ENCODE peak calls at places on chromosomes 3 and 15, in five cellular contexts. D is endothelial cell, K is H54, J is thoracic aorta, H is osteocyte. U is an unnamed sample.

GRCh38 chr3:30475038-30475808 is 131.2 kb upstream of the TGFBR2 start:
- DNase-seq in D (no peak), K (no peak), J (no peak), H (no peak), U (no peak)

GRCh38 chr3:52784021-52784621 is 6.7 kb downstream of the ITIH1 start:
- DNase-seq in D (no peak), K (no peak), J (no peak), H (no peak), U (no peak)

GRCh38 chr3:100045696-100046095 is 68.6 kb downstream of the FILIP1L start:
- DNase-seq in D (no peak), K (no peak), J (no peak), H (peak; percentile 90), U (peak; percentile 76)

GRCh38 chr3:3170998-3171397 is 8.5 kb downstream of the CRBN start:
- DNase-seq in D (no peak), K (no peak), J (no peak), H (no peak), U (peak; percentile 17)

GRCh38 chr3:129025691-129026435 is 24.8 kb downstream of the EFCC1 start:
- DNase-seq in D (no peak), K (no peak), J (no peak), H (no peak), U (peak; percentile 7)

GRCh38 chr15:67097893-67098740 is 32.7 kb downstream of the SMAD3 start:
- DNase-seq in D (no peak), K (no peak), J (no peak), H (no peak), U (peak; percentile 72)

GRCh38 chr3:128782282-128783146 is 56.5 kb downstream of the RAB7A start:
- DNase-seq in D (no peak), K (no peak), J (no peak), H (no peak), U (no peak)

GRCh38 chr3:104868291-104868690 is 498.4 kb upstream of the ALCAM start:
- DNase-seq in D (no peak), K (no peak), J (no peak), H (no peak), U (no peak)

GRCh38 chr3:156626104-156626503 is 48.3 kb upstream of the TIPARP start:
- DNase-seq in D (no peak), K (peak; percentile 27), J (no peak), H (no peak), U (no peak)

GRCh38 chr15:34367128-34368081 is at the start of gene LPCAT4:
- DNase-seq in D (peak; percentile 82), K (peak; percentile 87), J (peak; percentile 64), H (peak; percentile 96), U (peak; percentile 66)

GRCh38 chr15:67242665-67243064 is 11.8 kb downstream of the AAGAB start:
- DNase-seq in D (no peak), K (no peak), J (no peak), H (no peak), U (no peak)

GRCh38 chr15:84684092-84684491 is 26.1 kb upstream of the NMB start:
- DNase-seq in D (no peak), K (no peak), J (no peak), H (no peak), U (no peak)

GRCh38 chr3:78994174-78995027 is 773.4 kb downstream of the ROBO1 start:
- DNase-seq in D (no peak), K (no peak), J (no peak), H (no peak), U (no peak)

GRCh38 chr3:122074621-122075265 is 19.6 kb downstream of the CD86 start:
- DNase-seq in D (no peak), K (no peak), J (peak; percentile 9), H (no peak), U (no peak)

GRCh38 chr15:45393851-45394250 is 15.5 kb upstream of the GATM start:
- DNase-seq in D (no peak), K (no peak), J (no peak), H (no peak), U (peak; percentile 32)

GRCh38 chr3:44434834-44435510 is 42.5 kb downstream of the ZNF445 start:
- DNase-seq in D (no peak), K (no peak), J (no peak), H (no peak), U (no peak)

U was measured in HFFc6.